ENCODE peak calls at places on chromosomes 16 and 17, in eight cellular contexts. F is HCT116, Q is IMR-90, K is heart left ventricle, D is uterus, O is sigmoid colon, S is ovary, M is Peyer's patch. W is an unnamed sample.

GRCh38 chr16:81693467-81694303 is 85.4 kb upstream of the PLCG2 start:
- DNase-seq in F (no peak), Q (peak; percentile 86), K (no peak), D (no peak), O (peak; percentile 93), S (no peak), M (peak; percentile 41), W (no peak)

GRCh38 chr16:81140930-81141780 is 45.0 kb upstream of the GCSH start:
- DNase-seq in F (peak; percentile 45), Q (no peak), K (no peak), D (no peak), O (no peak), S (no peak), M (no peak), W (no peak)

GRCh38 chr17:43529977-43530302 is 16.2 kb downstream of the ETV4 start:
- DNase-seq in F (no peak), Q (no peak), K (no peak), D (no peak), O (no peak), S (peak; percentile 46), M (no peak), W (no peak)

GRCh38 chr17:31744541-31744951 is 114.5 kb downstream of the COPRS start:
- DNase-seq in F (no peak), Q (no peak), K (no peak), D (no peak), O (no peak), S (no peak), M (no peak), W (no peak)

GRCh38 chr17:63961355-63962207 is 11.1 kb downstream of the SCN4A start:
- DNase-seq in F (peak; percentile 92), Q (peak; percentile 53), K (peak; percentile 60), D (peak; percentile 37), O (peak; percentile 86), S (peak; percentile 79), M (peak; percentile 60), W (peak; percentile 72)

GRCh38 chr17:82424001-82424862 is 5.8 kb upstream of the OGFOD3 start:
- DNase-seq in F (peak; percentile 36), Q (peak; percentile 32), K (no peak), D (peak; percentile 61), O (no peak), S (no peak), M (no peak), W (peak; percentile 51)

GRCh38 chr17:74759941-74760340 is 11.5 kb downstream of the NHERF1 start:
- DNase-seq in F (no peak), Q (no peak), K (no peak), D (no peak), O (no peak), S (no peak), M (peak; percentile 66), W (no peak)

GRCh38 chr17:50892101-50892776 is 26.1 kb upstream of the TOB1 start:
- DNase-seq in F (no peak), Q (no peak), K (no peak), D (no peak), O (no peak), S (no peak), M (no peak), W (no peak)

GRCh38 chr17:32558328-32558955 is 71.6 kb downstream of the CDK5R1 start:
- DNase-seq in F (no peak), Q (no peak), K (no peak), D (no peak), O (no peak), S (no peak), M (no peak), W (no peak)

GRCh38 chr17:44095647-44096496 is 25.3 kb downstream of the G6PC3 start:
- DNase-seq in F (no peak), Q (peak; percentile 93), K (peak; percentile 86), D (peak; percentile 72), O (peak; percentile 85), S (peak; percentile 80), M (no peak), W (peak; percentile 88)

GRCh38 chr16:84931107-84931494 is 80.2 kb downstream of the ZDHHC7 start:
- DNase-seq in F (no peak), Q (no peak), K (no peak), D (no peak), O (no peak), S (no peak), M (no peak), W (no peak)

GRCh38 chr16:22001591-22001990 is 675 bp upstream of the PDZD9 start:
- DNase-seq in F (no peak), Q (peak; percentile 71), K (no peak), D (no peak), O (no peak), S (no peak), M (no peak), W (no peak)

GRCh38 chr17:56185491-56185890 is 32.2 kb downstream of the ANKFN1 start:
- DNase-seq in F (no peak), Q (peak; percentile 49), K (no peak), D (no peak), O (no peak), S (no peak), M (no peak), W (no peak)

GRCh38 chr16:58290861-58291260 is 4.0 kb downstream of the PRSS54 start:
- DNase-seq in F (no peak), Q (no peak), K (no peak), D (no peak), O (no peak), S (no peak), M (no peak), W (no peak)

GRCh38 chr17:31571124-31571892 is 179.8 kb downstream of the RAB11FIP4 start:
- DNase-seq in F (no peak), Q (peak; percentile 98), K (peak; percentile 85), D (peak; percentile 93), O (peak; percentile 96), S (peak; percentile 91), M (peak; percentile 57), W (peak; percentile 59)

GRCh38 chr17:17519886-17520285 is 23.7 kb upstream of the RASD1 start:
- DNase-seq in F (no peak), Q (no peak), K (no peak), D (no peak), O (no peak), S (no peak), M (no peak), W (no peak)

GRCh38 chr16:2857451-2858244 is at the start of gene PRSS22:
- DNase-seq in F (no peak), Q (peak; percentile 13), K (no peak), D (no peak), O (no peak), S (no peak), M (peak; percentile 59), W (no peak)
- TF ChIP-seq POLR2A in F (no peak), Q (no peak), K (no peak), D (no peak), O (no peak), S (no peak), M (no peak), W (no peak)

GRCh38 chr17:7236808-7237207 is 2.4 kb downstream of the PHF23 start:
- DNase-seq in F (no peak), Q (no peak), K (no peak), D (no peak), O (peak; percentile 63), S (peak; percentile 28), M (no peak), W (no peak)

GRCh38 chr17:7233701-7234099 is 617 bp downstream of the DVL2 start:
- DNase-seq in F (no peak), Q (no peak), K (no peak), D (no peak), O (no peak), S (no peak), M (no peak), W (no peak)

GRCh38 chr17:7235693-7236665 is 1.7 kb upstream of the DVL2 start:
- DNase-seq in F (no peak), Q (peak; percentile 47), K (peak; percentile 17), D (no peak), O (peak; percentile 63), S (peak; percentile 43), M (no peak), W (no peak)

GRCh38 chr17:7232114-7232513 is 2.2 kb downstream of the DVL2 start:
- DNase-seq in F (no peak), Q (no peak), K (no peak), D (no peak), O (no peak), S (no peak), M (no peak), W (no peak)

GRCh38 chr17:7234100-7235012 is at the start of gene DVL2:
- DNase-seq in F (peak; percentile 88), Q (peak; percentile 94), K (peak; percentile 96), D (peak; percentile 95), O (peak; percentile 98), S (peak; percentile 96), M (peak; percentile 96), W (peak; percentile 90)
- TF ChIP-seq POLR2A in F (peak; percentile 69), Q (no peak), K (no peak), D (peak; percentile 89), O (peak; percentile 69), S (peak; percentile 67), M (peak; percentile 77), W (peak; percentile 51)

GRCh38 chr17:5191541-5192417 is at the start of gene ZNF594:
- DNase-seq in F (peak; percentile 93), Q (peak; percentile 94), K (peak; percentile 96), D (peak; percentile 97), O (peak; percentile 98), S (peak; percentile 97), M (peak; percentile 95), W (peak; percentile 98)
- TF ChIP-seq POLR2A in F (no peak), Q (peak; percentile 87), K (peak; percentile 30), D (peak; percentile 64), O (peak; percentile 57), S (peak; percentile 60), M (peak; percentile 64), W (peak; percentile 44)

GRCh38 chr17:58336456-58337094 is 8.0 kb upstream of the TSPOAP1 start:
- DNase-seq in F (no peak), Q (peak; percentile 38), K (no peak), D (no peak), O (peak; percentile 72), S (no peak), M (peak; percentile 45), W (no peak)

GRCh38 chr17:58337126-58337599 is 8.6 kb upstream of the TSPOAP1 start:
- DNase-seq in F (no peak), Q (peak; percentile 27), K (no peak), D (no peak), O (no peak), S (no peak), M (peak; percentile 49), W (no peak)

GRCh38 chr17:58334661-58335060 is 6.1 kb upstream of the TSPOAP1 start:
- DNase-seq in F (no peak), Q (no peak), K (no peak), D (no peak), O (peak; percentile 56), S (no peak), M (peak; percentile 43), W (no peak)

GRCh38 chr17:58335061-58335731 is 6.6 kb upstream of the TSPOAP1 start:
- DNase-seq in F (no peak), Q (no peak), K (no peak), D (no peak), O (peak; percentile 64), S (no peak), M (peak; percentile 43), W (no peak)

DNA sequence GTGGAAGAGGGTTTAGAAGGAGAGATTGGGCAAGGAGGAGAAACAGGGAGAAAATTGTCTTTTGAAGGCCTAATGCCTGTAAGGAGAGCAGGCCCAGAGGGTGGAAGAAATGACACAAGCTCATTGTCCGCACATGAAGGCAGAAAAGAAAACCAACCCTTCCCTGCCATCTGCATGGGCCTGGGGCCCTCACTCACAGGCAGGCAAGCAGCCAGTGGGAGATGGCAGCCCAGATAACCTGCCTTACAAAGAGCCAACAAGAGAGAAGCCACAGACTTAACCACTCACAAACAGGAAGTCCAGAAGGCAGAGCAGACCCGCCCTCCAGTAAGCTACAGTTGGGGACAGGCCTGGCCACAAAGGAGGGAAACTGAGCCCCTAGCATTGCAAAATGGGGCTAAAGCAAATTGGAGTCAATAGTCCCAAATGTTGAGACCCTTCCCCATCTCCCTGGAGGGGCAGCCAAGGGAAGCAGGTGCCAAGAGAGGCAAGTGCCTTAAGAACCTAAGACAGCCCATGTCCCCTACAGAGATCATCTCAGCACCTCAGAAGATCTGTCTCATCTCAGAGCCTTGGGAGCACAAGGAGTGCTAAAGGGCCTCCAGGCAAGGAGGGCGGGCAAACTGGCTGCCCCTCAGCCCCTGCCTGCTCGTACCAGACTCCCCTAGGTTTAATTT is 7.3 kb upstream of the TSPOAP1 start:
- DNase-seq in F (no peak), Q (no peak), K (no peak), D (no peak), O (peak; percentile 58), S (no peak), M (peak; percentile 50), W (no peak)
- TF ChIP-seq POLR2A in F (no peak), Q (no peak), K (no peak), D (no peak), O (peak; percentile 20), S (no peak), M (peak; percentile 23), W (no peak)

W was measured in H54.